ENCODE peak calls at places on chromosomes 4 and X, in five cellular contexts. One of them, this sample, is unnamed.
A peak's percentile ranks its signal among the peaks of the same experiment; 100 is the strongest.

GRCh38 chrX:15973941-15974340 is 119.3 kb upstream of the AP1S2 start:
- DNase-seq in brain microvascular endothelial cell: no peak
- DNase-seq in Calu3: no peak
- DNase-seq in K562: no peak
- DNase-seq in cardiac fibroblast: peak; percentile 67
- DNase-seq in this sample: no peak

GRCh38 chr4:122865421-122865820 is 38.8 kb downstream of the FGF2 start:
- DNase-seq in brain microvascular endothelial cell: no peak
- DNase-seq in Calu3: no peak
- DNase-seq in K562: no peak
- DNase-seq in cardiac fibroblast: peak; percentile 37
- DNase-seq in this sample: no peak

GRCh38 chrX:67587946-67588624 is 44.3 kb downstream of the AR start:
- DNase-seq in brain microvascular endothelial cell: no peak
- DNase-seq in Calu3: no peak
- DNase-seq in K562: no peak
- DNase-seq in cardiac fibroblast: no peak
- DNase-seq in this sample: no peak

GRCh38 chr4:119035941-119036737 is 99.5 kb upstream of the MYOZ2 start:
- DNase-seq in brain microvascular endothelial cell: no peak
- DNase-seq in Calu3: no peak
- DNase-seq in K562: no peak
- DNase-seq in cardiac fibroblast: no peak
- DNase-seq in this sample: peak; percentile 39

GRCh38 chr4:89214308-89214707 is 93.3 kb downstream of the GPRIN3 start:
- DNase-seq in brain microvascular endothelial cell: no peak
- DNase-seq in Calu3: no peak
- DNase-seq in K562: no peak
- DNase-seq in cardiac fibroblast: no peak
- DNase-seq in this sample: no peak

GRCh38 chr4:10521386-10521785 is 64.2 kb upstream of the ZNF518B start:
- DNase-seq in brain microvascular endothelial cell: no peak
- DNase-seq in Calu3: no peak
- DNase-seq in K562: no peak
- DNase-seq in cardiac fibroblast: no peak
- DNase-seq in this sample: no peak

GRCh38 chr4:1749370-1749769 is 28.0 kb downstream of the TACC3 start:
- DNase-seq in brain microvascular endothelial cell: no peak
- DNase-seq in Calu3: no peak
- DNase-seq in K562: peak; percentile 39
- DNase-seq in cardiac fibroblast: no peak
- DNase-seq in this sample: no peak

GRCh38 chr4:185394568-185395254 is 1.0 kb downstream of the LRP2BP start:
- DNase-seq in brain microvascular endothelial cell: no peak
- DNase-seq in Calu3: no peak
- DNase-seq in K562: no peak
- DNase-seq in cardiac fibroblast: no peak
- DNase-seq in this sample: peak; percentile 35

GRCh38 chrX:44570524-44570923 is 27.9 kb upstream of the FUNDC1 start:
- DNase-seq in brain microvascular endothelial cell: peak; percentile 4
- DNase-seq in Calu3: no peak
- DNase-seq in K562: no peak
- DNase-seq in cardiac fibroblast: peak; percentile 39
- DNase-seq in this sample: no peak

GRCh38 chrX:37796805-37797204 is 16.9 kb downstream of the CYBB start:
- DNase-seq in brain microvascular endothelial cell: no peak
- DNase-seq in Calu3: peak; percentile 9
- DNase-seq in K562: no peak
- DNase-seq in cardiac fibroblast: no peak
- DNase-seq in this sample: no peak

GRCh38 chr4:180610317-180610716 is 1632.9 kb upstream of the TENM3 start:
- DNase-seq in brain microvascular endothelial cell: no peak
- DNase-seq in Calu3: no peak
- DNase-seq in K562: no peak
- DNase-seq in cardiac fibroblast: no peak
- DNase-seq in this sample: no peak

GRCh38 chrX:17581650-17582049 is 155.6 kb upstream of the SCML1 start:
- DNase-seq in brain microvascular endothelial cell: no peak
- DNase-seq in Calu3: no peak
- DNase-seq in K562: no peak
- DNase-seq in cardiac fibroblast: no peak
- DNase-seq in this sample: no peak

GRCh38 chrX:110182362-110182761 is 135.5 kb downstream of the AMMECR1 start:
- DNase-seq in brain microvascular endothelial cell: no peak
- DNase-seq in Calu3: no peak
- DNase-seq in K562: no peak
- DNase-seq in cardiac fibroblast: no peak
- DNase-seq in this sample: no peak

GRCh38 chr4:165668694-165669093 is 204.3 kb upstream of the TLL1 start:
- DNase-seq in brain microvascular endothelial cell: no peak
- DNase-seq in Calu3: no peak
- DNase-seq in K562: no peak
- DNase-seq in cardiac fibroblast: peak; percentile 58
- DNase-seq in this sample: no peak

GRCh38 chr4:123554263-123554662 is 157.7 kb downstream of the SPRY1 start:
- DNase-seq in brain microvascular endothelial cell: no peak
- DNase-seq in Calu3: no peak
- DNase-seq in K562: no peak
- DNase-seq in cardiac fibroblast: peak; percentile 26
- DNase-seq in this sample: no peak

DNA sequence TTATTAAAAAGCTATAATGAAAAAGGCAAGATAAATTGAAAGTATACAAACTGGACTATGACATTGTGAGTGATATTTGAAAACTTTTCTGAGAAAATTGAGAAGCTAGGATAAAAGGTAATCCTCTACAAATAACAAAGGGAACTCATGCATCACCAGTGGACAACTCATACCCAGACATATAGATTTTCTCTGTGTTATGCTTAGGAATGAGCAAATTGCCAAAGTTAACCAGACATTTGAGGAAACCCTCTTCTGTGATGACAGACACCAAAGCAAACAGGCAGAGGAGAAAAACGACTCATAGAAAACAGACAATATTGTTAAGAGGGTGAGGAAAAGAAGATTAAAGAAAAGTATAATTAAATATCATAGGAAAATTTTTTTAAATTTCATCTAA is 186.5 kb downstream of the MAB21L2 start:
- DNase-seq in brain microvascular endothelial cell: no peak
- DNase-seq in Calu3: no peak
- DNase-seq in K562: no peak
- DNase-seq in cardiac fibroblast: no peak
- DNase-seq in this sample: no peak
- TF ChIP-seq CTCF in brain microvascular endothelial cell: no peak
- TF ChIP-seq CTCF in Calu3: no peak
- TF ChIP-seq CTCF in K562: no peak
- TF ChIP-seq CTCF in cardiac fibroblast: no peak
- TF ChIP-seq CTCF in this sample: no peak

GRCh38 chr4:6591305-6591704 is 16.3 kb downstream of the MAN2B2 start:
- DNase-seq in brain microvascular endothelial cell: no peak
- DNase-seq in Calu3: no peak
- DNase-seq in K562: peak; percentile 79
- DNase-seq in cardiac fibroblast: no peak
- DNase-seq in this sample: no peak

GRCh38 chr4:6589444-6589843 is 14.5 kb downstream of the MAN2B2 start:
- DNase-seq in brain microvascular endothelial cell: no peak
- DNase-seq in Calu3: no peak
- DNase-seq in K562: no peak
- DNase-seq in cardiac fibroblast: no peak
- DNase-seq in this sample: no peak

GRCh38 chr4:6584865-6585264 is 9.9 kb downstream of the MAN2B2 start:
- DNase-seq in brain microvascular endothelial cell: no peak
- DNase-seq in Calu3: no peak
- DNase-seq in K562: no peak
- DNase-seq in cardiac fibroblast: no peak
- DNase-seq in this sample: no peak

GRCh38 chr4:6582889-6583504 is 8.0 kb downstream of the MAN2B2 start:
- DNase-seq in brain microvascular endothelial cell: peak; percentile 34
- DNase-seq in Calu3: no peak
- DNase-seq in K562: peak; percentile 80
- DNase-seq in cardiac fibroblast: peak; percentile 31
- DNase-seq in this sample: peak; percentile 51

DNA sequence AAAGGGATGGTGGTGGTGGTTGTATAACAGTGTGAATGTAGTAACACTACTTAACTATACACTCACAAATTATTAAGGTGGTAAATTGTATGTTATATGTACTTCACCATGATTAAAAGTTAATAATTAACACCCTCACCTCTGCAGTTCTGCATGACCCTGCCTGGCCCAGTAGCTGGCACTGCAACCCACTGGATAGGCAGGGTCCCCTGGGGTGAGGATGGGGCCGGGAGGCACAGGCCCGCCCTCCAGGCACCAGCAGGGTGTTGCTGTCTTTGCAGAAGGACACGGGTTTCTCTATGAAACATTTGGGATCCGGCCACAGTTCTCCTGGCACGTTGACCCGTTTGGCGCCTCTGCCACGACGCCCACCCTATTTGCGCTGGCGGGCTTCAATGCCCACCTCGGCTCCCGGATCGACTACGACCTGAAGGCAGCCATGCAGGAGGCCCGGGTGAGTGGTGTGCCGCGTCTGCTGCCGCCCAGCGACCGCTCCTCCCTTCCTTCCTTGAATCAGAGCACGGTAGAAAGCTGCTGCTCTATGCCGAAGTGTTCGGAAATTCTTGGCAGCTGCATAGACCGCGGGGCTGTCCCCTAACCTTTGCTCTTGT is 11.8 kb downstream of the MAN2B2 start:
- DNase-seq in brain microvascular endothelial cell: no peak
- DNase-seq in Calu3: no peak
- DNase-seq in K562: no peak
- DNase-seq in cardiac fibroblast: no peak
- DNase-seq in this sample: no peak
- TF ChIP-seq CTCF in brain microvascular endothelial cell: no peak
- TF ChIP-seq CTCF in Calu3: no peak
- TF ChIP-seq CTCF in K562: no peak
- TF ChIP-seq CTCF in cardiac fibroblast: no peak
- TF ChIP-seq CTCF in this sample: no peak

GRCh38 chr4:86909540-86909939 is 17.3 kb upstream of the C4orf36 start:
- DNase-seq in brain microvascular endothelial cell: no peak
- DNase-seq in Calu3: no peak
- DNase-seq in K562: no peak
- DNase-seq in cardiac fibroblast: no peak
- DNase-seq in this sample: no peak

GRCh38 chr4:86910820-86911684 is 18.8 kb upstream of the C4orf36 start:
- DNase-seq in brain microvascular endothelial cell: no peak
- DNase-seq in Calu3: no peak
- DNase-seq in K562: no peak
- DNase-seq in cardiac fibroblast: peak; percentile 46
- DNase-seq in this sample: no peak

GRCh38 chr4:86909945-86910344 is 17.7 kb upstream of the C4orf36 start:
- DNase-seq in brain microvascular endothelial cell: no peak
- DNase-seq in Calu3: no peak
- DNase-seq in K562: no peak
- DNase-seq in cardiac fibroblast: no peak
- DNase-seq in this sample: no peak

DNA sequence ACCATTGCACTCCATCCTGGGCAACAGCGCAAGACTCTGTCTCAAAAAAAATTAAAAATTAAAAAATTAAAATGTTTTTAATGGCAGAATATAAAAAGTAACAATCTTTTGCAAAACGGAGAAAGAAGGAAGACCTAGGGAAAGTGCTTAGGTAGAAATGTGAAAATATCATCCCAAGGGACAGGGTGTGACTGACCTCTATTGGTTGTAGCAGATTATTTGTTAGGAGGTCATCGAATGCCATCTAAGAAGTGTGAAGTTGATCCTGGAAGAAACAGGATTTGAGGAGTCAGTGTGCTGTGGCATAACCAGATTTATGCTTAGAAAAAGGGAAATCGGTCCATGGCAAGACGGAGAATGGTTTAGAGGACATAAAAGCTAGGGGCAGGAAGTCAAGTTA is 18.1 kb upstream of the C4orf36 start:
- DNase-seq in brain microvascular endothelial cell: no peak
- DNase-seq in Calu3: no peak
- DNase-seq in K562: no peak
- DNase-seq in cardiac fibroblast: no peak
- DNase-seq in this sample: no peak
- TF ChIP-seq CTCF in brain microvascular endothelial cell: no peak
- TF ChIP-seq CTCF in Calu3: no peak
- TF ChIP-seq CTCF in K562: no peak
- TF ChIP-seq CTCF in cardiac fibroblast: no peak
- TF ChIP-seq CTCF in this sample: peak; percentile 34

GRCh38 chr4:173990879-173991231 is 292.6 kb downstream of the FBXO8 start:
- DNase-seq in brain microvascular endothelial cell: no peak
- DNase-seq in Calu3: no peak
- DNase-seq in K562: no peak
- DNase-seq in cardiac fibroblast: peak; percentile 75
- DNase-seq in this sample: no peak
- TF ChIP-seq CTCF in brain microvascular endothelial cell: no peak
- TF ChIP-seq CTCF in Calu3: no peak
- TF ChIP-seq CTCF in K562: peak; percentile 33
- TF ChIP-seq CTCF in cardiac fibroblast: peak; percentile 4
- TF ChIP-seq CTCF in this sample: no peak